ENCODE peak calls at places on chromosomes 1 and 21, in five cellular contexts. D, M, X, U and B are unnamed samples.

GRCh38 chr1:71921197-71921596 is 361.1 kb downstream of the NEGR1 start:
- DNase-seq in D (no peak), M (no peak), X (no peak), U (no peak), B (no peak)

GRCh38 chr1:112878321-112878720 is 77.7 kb downstream of the SLC16A1 start:
- DNase-seq in D (no peak), M (no peak), X (no peak), U (no peak), B (no peak)

GRCh38 chr1:222784371-222784770 is 30.5 kb upstream of the DISP1 start:
- DNase-seq in D (no peak), M (no peak), X (no peak), U (no peak), B (no peak)

GRCh38 chr1:170711682-170712081 is 47.8 kb downstream of the PRRX1 start:
- DNase-seq in D (peak), M (no peak), X (peak), U (no peak), B (no peak)

GRCh38 chr1:23865543-23865930 is 2.6 kb downstream of the FUCA1 start:
- DNase-seq in D (no peak), M (no peak), X (peak), U (peak), B (peak)

GRCh38 chr21:39003982-39004775 is 179.1 kb downstream of the PSMG1 start:
- DNase-seq in D (no peak), M (no peak), X (peak), U (peak), B (no peak)

GRCh38 chr21:16070207-16070651 is 340.4 kb downstream of the USP25 start:
- DNase-seq in D (no peak), M (no peak), X (no peak), U (no peak), B (no peak)

GRCh38 chr1:228794810-228795209 is 59.5 kb downstream of the RHOU start:
- DNase-seq in D (no peak), M (no peak), X (no peak), U (no peak), B (no peak)

GRCh38 chr1:9842781-9843575 is 19.2 kb upstream of the CLSTN1 start:
- DNase-seq in D (no peak), M (peak), X (no peak), U (no peak), B (peak)

DNA sequence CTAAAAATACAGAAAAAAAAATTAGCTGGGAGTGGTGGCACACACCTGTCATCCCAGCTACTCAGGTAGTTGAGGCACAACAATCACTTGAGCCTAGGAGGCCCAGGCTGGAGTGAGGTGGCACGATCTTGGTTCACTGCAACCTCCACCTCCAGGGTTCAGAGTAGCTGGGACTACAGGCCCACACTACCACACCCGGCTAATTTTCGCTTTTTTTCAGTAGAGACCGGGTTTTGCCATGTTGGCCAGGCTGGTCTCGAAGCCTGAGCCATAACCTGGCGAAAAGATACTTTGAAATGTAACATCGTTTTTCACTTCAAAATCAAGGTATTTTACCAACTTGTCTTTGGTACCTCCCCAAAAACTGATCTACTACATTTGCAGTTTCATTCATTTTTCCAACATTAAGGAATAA is 6.1 kb downstream of the GAS5 start:
- DNase-seq in D (no peak), M (no peak), X (no peak), U (no peak), B (no peak)
- H3K27ac ChIP-seq in D (no peak), M (no peak), X (no peak), U (no peak), B (no peak)

DNA sequence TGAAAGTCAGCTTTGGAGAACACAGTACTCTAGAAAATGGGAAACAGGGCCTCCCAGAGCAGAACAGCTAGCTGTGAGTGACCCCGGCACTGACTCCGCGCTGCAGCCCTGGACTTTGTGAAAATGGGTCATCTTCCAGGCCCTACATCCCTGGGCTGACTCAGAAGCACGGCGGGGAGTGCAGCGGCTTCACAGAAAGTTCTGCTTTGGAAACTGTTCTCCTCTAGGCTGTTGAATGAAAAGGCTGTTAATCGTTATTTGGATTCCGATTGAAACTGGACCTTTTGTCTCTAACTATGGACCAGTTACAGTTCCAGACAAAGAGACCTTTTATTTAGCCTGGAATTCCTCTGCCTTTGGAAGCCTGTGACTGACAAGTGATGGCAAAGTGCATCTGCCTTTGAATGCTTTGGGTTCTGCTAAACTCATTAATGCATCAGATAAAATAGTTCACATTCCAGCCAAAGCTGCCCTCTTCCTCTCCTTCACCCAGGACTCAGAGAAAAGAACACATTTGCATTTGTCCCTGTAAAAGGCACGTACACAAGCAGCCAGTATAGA is 144.9 kb upstream of the HOOK1 start:
- DNase-seq in D (no peak), M (no peak), X (peak), U (peak), B (no peak)
- H3K27ac ChIP-seq in D (no peak), M (no peak), X (peak), U (peak), B (no peak)

GRCh38 chr1:201266276-201266675 is 17.0 kb upstream of the PKP1 start:
- DNase-seq in D (no peak), M (no peak), X (no peak), U (no peak), B (no peak)
- H3K27ac ChIP-seq in D (no peak), M (no peak), X (peak), U (no peak), B (no peak)

GRCh38 chr21:44297525-44298290 is 2.1 kb upstream of the PFKL start:
- DNase-seq in D (peak), M (peak), X (peak), U (peak), B (peak)
- H3K27ac ChIP-seq in D (no peak), M (no peak), X (no peak), U (no peak), B (no peak)

DNA sequence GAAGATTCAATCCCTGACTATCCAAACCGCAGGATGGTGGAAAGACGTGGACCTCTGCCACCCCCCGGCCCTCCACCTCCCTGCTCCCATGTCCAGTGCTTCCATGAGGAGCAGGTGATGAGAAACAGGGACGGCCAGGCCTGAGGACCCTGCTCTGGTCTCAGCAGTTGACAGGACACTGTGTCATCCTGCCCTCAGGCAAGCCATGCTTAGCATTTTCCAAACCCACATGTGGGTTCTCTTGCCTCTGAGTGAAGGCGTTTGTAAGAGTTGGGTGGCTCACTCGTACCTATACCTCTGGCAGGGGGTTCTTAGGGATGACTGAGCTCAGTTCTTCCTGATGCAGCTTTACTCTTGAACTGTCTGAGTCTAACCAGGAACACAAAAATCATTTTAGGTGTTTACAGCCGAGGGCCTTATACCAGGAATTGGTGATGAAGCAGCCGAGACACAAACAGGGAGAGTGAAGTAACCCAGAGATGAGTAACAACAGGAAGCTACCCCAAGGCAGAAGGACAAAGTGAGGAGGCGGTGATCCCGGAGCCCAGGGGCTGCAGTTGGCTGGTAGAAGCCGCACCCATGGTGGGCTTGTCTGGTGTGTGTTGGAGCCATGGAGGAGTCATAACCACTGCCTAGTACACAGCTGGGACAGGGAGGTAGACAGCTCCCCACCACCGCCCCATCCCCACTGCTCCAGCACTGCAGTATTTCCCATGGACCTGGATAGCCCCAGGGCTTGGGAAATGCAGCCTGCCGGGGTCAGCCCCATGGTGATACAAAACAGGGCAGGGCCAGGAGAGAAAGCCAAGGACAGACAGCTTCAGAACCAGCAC is 21.4 kb downstream of the MYBPH start:
- DNase-seq in D (no peak), M (no peak), X (peak), U (no peak), B (no peak)
- H3K27ac ChIP-seq in D (peak), M (no peak), X (no peak), U (no peak), B (no peak)

GRCh38 chr1:7265771-7266371 is 480.6 kb downstream of the CAMTA1 start:
- DNase-seq in D (peak), M (peak), X (peak), U (no peak), B (peak)

GRCh38 chr1:7269525-7269924 is 484.3 kb downstream of the CAMTA1 start:
- DNase-seq in D (no peak), M (no peak), X (no peak), U (no peak), B (no peak)

GRCh38 chr1:7266561-7266960 is 481.3 kb downstream of the CAMTA1 start:
- DNase-seq in D (no peak), M (no peak), X (no peak), U (no peak), B (peak)

GRCh38 chr1:7268983-7269382 is 483.7 kb downstream of the CAMTA1 start:
- DNase-seq in D (no peak), M (no peak), X (no peak), U (no peak), B (peak)

DNA sequence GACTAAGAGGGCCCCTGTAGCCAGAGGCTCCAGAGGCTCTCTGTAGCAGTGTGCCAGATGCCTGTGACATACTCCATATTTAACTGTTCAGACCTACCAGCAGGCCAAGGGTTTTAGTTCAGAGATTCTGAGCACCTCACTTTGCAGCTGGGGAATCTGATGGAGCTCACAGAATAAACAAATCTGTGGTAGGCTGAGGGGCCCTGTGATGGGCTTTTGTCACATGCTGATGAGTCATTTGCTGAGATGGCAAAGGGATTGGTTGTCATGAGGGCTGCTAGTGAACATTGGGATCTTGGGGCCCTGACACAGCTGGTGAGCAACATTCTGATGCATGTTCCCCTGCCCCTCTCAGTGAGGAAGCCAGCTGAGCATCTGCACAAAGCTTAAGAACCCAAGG is 482.2 kb downstream of the CAMTA1 start:
- DNase-seq in D (peak), M (no peak), X (peak), U (no peak), B (peak)
- H3K27ac ChIP-seq in D (peak), M (no peak), X (peak), U (no peak), B (no peak)

DNA sequence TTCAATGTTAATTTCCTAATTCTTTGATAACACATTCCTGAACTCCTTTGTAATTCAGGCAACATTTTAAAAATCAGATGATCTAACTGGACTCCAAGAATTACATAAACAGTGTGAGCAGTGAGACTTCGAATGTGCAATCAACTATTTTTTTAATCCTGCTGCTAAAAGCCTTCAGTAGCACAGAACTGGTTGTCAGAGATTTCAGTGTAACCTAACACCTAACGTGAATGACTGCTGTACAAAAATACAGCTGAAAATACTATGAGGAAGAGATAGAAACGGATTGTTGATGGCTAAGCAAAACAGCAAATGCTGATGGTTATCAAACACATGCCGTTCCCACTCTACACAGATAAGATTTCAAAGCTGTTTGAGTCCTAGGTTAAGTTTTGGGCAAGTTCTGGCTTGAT is 46.1 kb downstream of the APP start:
- DNase-seq in D (no peak), M (no peak), X (peak), U (no peak), B (no peak)
- H3K27ac ChIP-seq in D (no peak), M (no peak), X (peak), U (peak), B (peak)

DNA sequence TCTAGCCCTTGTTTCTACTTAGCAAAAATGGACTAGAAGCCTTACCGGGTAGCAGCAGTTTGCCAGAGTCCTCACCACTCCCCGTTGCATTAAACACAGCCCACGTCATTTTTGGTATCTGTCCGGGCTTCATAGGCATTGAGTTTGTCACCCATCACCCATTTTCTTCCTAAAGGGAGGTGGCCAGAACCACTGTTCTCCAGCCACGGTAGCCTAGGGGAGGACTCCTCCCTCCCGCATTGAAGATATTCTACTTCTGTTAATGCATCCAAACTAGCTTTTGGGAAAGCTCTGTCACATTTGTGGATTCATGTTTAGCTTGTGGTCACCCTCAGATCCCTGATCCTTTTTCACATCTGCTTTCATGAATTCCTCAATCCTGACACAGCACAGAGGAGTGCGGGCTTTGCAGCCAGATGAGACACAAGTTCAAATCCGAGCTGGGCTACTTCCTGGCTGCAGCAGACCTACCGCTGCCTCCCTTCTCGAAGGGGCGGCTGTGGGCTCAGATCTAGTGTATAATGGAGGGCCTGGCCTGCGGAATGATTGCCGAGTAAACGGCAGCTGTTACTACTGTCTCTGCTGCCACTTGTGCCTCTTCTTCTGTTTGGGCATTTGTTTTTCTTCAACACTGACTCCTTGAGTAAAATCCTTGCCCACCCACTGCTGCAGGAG is 63.2 kb upstream of the EFHD2 start:
- DNase-seq in D (no peak), M (peak), X (no peak), U (no peak), B (no peak)
- H3K27ac ChIP-seq in D (no peak), M (peak), X (no peak), U (no peak), B (no peak)

GRCh38 chr1:21869620-21870121 is 57.6 kb downstream of the LDLRAD2 start:
- DNase-seq in D (peak), M (peak), X (peak), U (peak), B (peak)
- H3K27ac ChIP-seq in D (no peak), M (no peak), X (no peak), U (peak), B (no peak)